ENCODE peak calls at places on chromosomes 1 and 21, in ten cellular contexts. H, S, N, L, T, I, A, D, O and U are unnamed samples.

GRCh38 chr1:169486281-169486904 is 649 bp upstream of the SLC19A2 start:
- DNase-seq in H (no peak), S (no peak), N (peak), L (no peak), T (peak), I (no peak), A (no peak), D (no peak), O (no peak), U (no peak)

GRCh38 chr1:61851849-61852692 is 109.8 kb downstream of the PATJ start:
- DNase-seq in H (peak), S (no peak), N (peak), L (peak), T (peak), I (no peak), A (peak), D (peak), O (no peak), U (peak)

GRCh38 chr21:36471254-36471723 is 8.6 kb downstream of the CLDN14 start:
- DNase-seq in H (no peak), S (no peak), N (no peak), L (no peak), T (peak), I (no peak), A (no peak), D (no peak), O (no peak), U (no peak)

GRCh38 chr1:164863056-164863455 is 304.1 kb downstream of the PBX1 start:
- DNase-seq in H (no peak), S (no peak), N (no peak), L (no peak), T (no peak), I (no peak), A (no peak), D (no peak), O (no peak), U (no peak)

GRCh38 chr1:224498574-224499170 is 64.1 kb upstream of the WDR26 start:
- DNase-seq in H (no peak), S (no peak), N (peak), L (no peak), T (peak), I (no peak), A (no peak), D (peak), O (peak), U (no peak)

GRCh38 chr1:207519505-207520399 is 23.8 kb downstream of the CR1 start:
- DNase-seq in H (no peak), S (no peak), N (no peak), L (peak), T (no peak), I (no peak), A (no peak), D (no peak), O (no peak), U (no peak)

GRCh38 chr1:41657101-41657500 is 172.6 kb upstream of the EDN2 start:
- DNase-seq in H (no peak), S (peak), N (no peak), L (no peak), T (no peak), I (peak), A (no peak), D (no peak), O (no peak), U (no peak)

GRCh38 chr1:221923921-221924598 is 182.2 kb upstream of the DUSP10 start:
- DNase-seq in H (no peak), S (no peak), N (no peak), L (no peak), T (no peak), I (no peak), A (no peak), D (no peak), O (no peak), U (no peak)

GRCh38 chr1:43435146-43436145 is 18.3 kb downstream of the HYI start:
- DNase-seq in H (no peak), S (peak), N (peak), L (no peak), T (no peak), I (peak), A (peak), D (no peak), O (no peak), U (no peak)

GRCh38 chr1:180598333-180598979 is 33.4 kb upstream of the XPR1 start:
- DNase-seq in H (no peak), S (no peak), N (no peak), L (no peak), T (peak), I (no peak), A (no peak), D (no peak), O (peak), U (peak)

GRCh38 chr1:204073837-204074273 is 940 bp downstream of the SOX13 start:
- DNase-seq in H (no peak), S (peak), N (peak), L (no peak), T (peak), I (no peak), A (no peak), D (no peak), O (no peak), U (no peak)

GRCh38 chr1:151147132-151147503 is 687 bp upstream of the SEMA6C start:
- DNase-seq in H (no peak), S (no peak), N (no peak), L (no peak), T (peak), I (no peak), A (no peak), D (no peak), O (no peak), U (no peak)

GRCh38 chr1:59697138-59697811 is 117.5 kb upstream of the HOOK1 start:
- DNase-seq in H (peak), S (no peak), N (no peak), L (no peak), T (no peak), I (no peak), A (no peak), D (no peak), O (no peak), U (no peak)

GRCh38 chr1:197464039-197464438 is 196.0 kb downstream of the CRB1 start:
- DNase-seq in H (no peak), S (no peak), N (no peak), L (peak), T (peak), I (no peak), A (no peak), D (no peak), O (peak), U (no peak)

GRCh38 chr1:154760469-154760933 is 109.6 kb downstream of the KCNN3 start:
- DNase-seq in H (peak), S (peak), N (peak), L (no peak), T (peak), I (peak), A (no peak), D (peak), O (peak), U (peak)

GRCh38 chr21:44903054-44903685 is 17.5 kb downstream of the ITGB2 start:
- DNase-seq in H (no peak), S (no peak), N (no peak), L (no peak), T (no peak), I (no peak), A (no peak), D (no peak), O (no peak), U (no peak)

GRCh38 chr1:240027059-240027462 is 64.6 kb upstream of the FMN2 start:
- DNase-seq in H (no peak), S (no peak), N (peak), L (no peak), T (peak), I (no peak), A (no peak), D (no peak), O (peak), U (peak)

GRCh38 chr1:185860876-185861275 is 126.7 kb downstream of the HMCN1 start:
- DNase-seq in H (no peak), S (no peak), N (no peak), L (no peak), T (no peak), I (no peak), A (no peak), D (no peak), O (no peak), U (no peak)

GRCh38 chr1:9267352-9267686 is 25.4 kb upstream of the SPSB1 start:
- DNase-seq in H (no peak), S (no peak), N (no peak), L (no peak), T (no peak), I (no peak), A (no peak), D (no peak), O (no peak), U (no peak)

GRCh38 chr1:112457241-112457640 is 51.5 kb upstream of the WNT2B start:
- DNase-seq in H (no peak), S (no peak), N (no peak), L (no peak), T (no peak), I (no peak), A (peak), D (no peak), O (no peak), U (no peak)

GRCh38 chr21:27572681-27573080 is 605.8 kb upstream of the ADAMTS5 start:
- DNase-seq in H (no peak), S (no peak), N (no peak), L (no peak), T (peak), I (no peak), A (peak), D (no peak), O (no peak), U (no peak)

GRCh38 chr1:37673920-37674319 is 18.4 kb upstream of the CDCA8 start:
- DNase-seq in H (peak), S (no peak), N (no peak), L (no peak), T (no peak), I (no peak), A (no peak), D (no peak), O (no peak), U (peak)

GRCh38 chr1:110786802-110787327 is 86.1 kb upstream of the CD53 start:
- DNase-seq in H (peak), S (no peak), N (no peak), L (no peak), T (no peak), I (no peak), A (no peak), D (no peak), O (no peak), U (no peak)

GRCh38 chr1:51313268-51313852 is 17.0 kb downstream of the TTC39A start:
- DNase-seq in H (no peak), S (no peak), N (peak), L (no peak), T (no peak), I (no peak), A (no peak), D (no peak), O (no peak), U (no peak)

GRCh38 chr21:33362044-33362555 is 37.3 kb downstream of the IFNAR1 start:
- DNase-seq in H (peak), S (no peak), N (peak), L (no peak), T (peak), I (no peak), A (no peak), D (peak), O (peak), U (peak)

GRCh38 chr1:64196074-64196869 is 7.2 kb upstream of the UBE2U start:
- DNase-seq in H (no peak), S (no peak), N (no peak), L (no peak), T (no peak), I (no peak), A (no peak), D (no peak), O (no peak), U (no peak)

GRCh38 chr1:224874775-224875174 is 54.7 kb upstream of the DNAH14 start:
- DNase-seq in H (no peak), S (no peak), N (no peak), L (no peak), T (no peak), I (no peak), A (no peak), D (no peak), O (no peak), U (no peak)

GRCh38 chr21:45947296-45947695 is 34.3 kb upstream of the COL6A1 start:
- DNase-seq in H (no peak), S (no peak), N (peak), L (no peak), T (no peak), I (peak), A (no peak), D (no peak), O (no peak), U (no peak)

GRCh38 chr21:33752260-33752659 is 110.0 kb downstream of the ITSN1 start:
- DNase-seq in H (no peak), S (no peak), N (no peak), L (no peak), T (no peak), I (no peak), A (no peak), D (no peak), O (no peak), U (no peak)

GRCh38 chr21:37878946-37879660 is 37.2 kb downstream of the KCNJ6 start:
- DNase-seq in H (no peak), S (no peak), N (no peak), L (no peak), T (peak), I (no peak), A (peak), D (no peak), O (no peak), U (no peak)

GRCh38 chr1:16986596-16987361 is 6.4 kb upstream of the MFAP2 start:
- DNase-seq in H (no peak), S (no peak), N (peak), L (no peak), T (no peak), I (no peak), A (no peak), D (no peak), O (no peak), U (no peak)

GRCh38 chr1:230286166-230286889 is 139.8 kb downstream of the PGBD5 start:
- DNase-seq in H (no peak), S (peak), N (peak), L (no peak), T (no peak), I (no peak), A (no peak), D (no peak), O (peak), U (no peak)

GRCh38 chr1:226166341-226166740 is 20.2 kb downstream of the ACBD3 start:
- DNase-seq in H (no peak), S (no peak), N (no peak), L (no peak), T (no peak), I (no peak), A (no peak), D (no peak), O (no peak), U (no peak)

GRCh38 chr21:37636152-37636860 is 269.7 kb downstream of the DYRK1A start:
- DNase-seq in H (no peak), S (no peak), N (no peak), L (no peak), T (peak), I (no peak), A (peak), D (no peak), O (no peak), U (no peak)

GRCh38 chr1:170085089-170085488 is 10.6 kb upstream of the KIFAP3 start:
- DNase-seq in H (no peak), S (no peak), N (no peak), L (no peak), T (peak), I (no peak), A (no peak), D (no peak), O (no peak), U (no peak)

GRCh38 chr1:227920426-227920825 is 27.3 kb downstream of the WNT9A start:
- DNase-seq in H (no peak), S (no peak), N (peak), L (no peak), T (no peak), I (no peak), A (no peak), D (no peak), O (no peak), U (no peak)

GRCh38 chr1:235199441-235199840 is 38.4 kb upstream of the RBM34 start:
- DNase-seq in H (no peak), S (no peak), N (peak), L (peak), T (peak), I (no peak), A (no peak), D (no peak), O (no peak), U (peak)

GRCh38 chr1:240000634-240001033 is 91.0 kb upstream of the FMN2 start:
- DNase-seq in H (no peak), S (no peak), N (no peak), L (no peak), T (peak), I (no peak), A (peak), D (no peak), O (no peak), U (no peak)

GRCh38 chr1:245948786-245949185 is 558.3 kb downstream of the SMYD3 start:
- DNase-seq in H (no peak), S (no peak), N (no peak), L (no peak), T (no peak), I (no peak), A (no peak), D (no peak), O (no peak), U (no peak)

DNA sequence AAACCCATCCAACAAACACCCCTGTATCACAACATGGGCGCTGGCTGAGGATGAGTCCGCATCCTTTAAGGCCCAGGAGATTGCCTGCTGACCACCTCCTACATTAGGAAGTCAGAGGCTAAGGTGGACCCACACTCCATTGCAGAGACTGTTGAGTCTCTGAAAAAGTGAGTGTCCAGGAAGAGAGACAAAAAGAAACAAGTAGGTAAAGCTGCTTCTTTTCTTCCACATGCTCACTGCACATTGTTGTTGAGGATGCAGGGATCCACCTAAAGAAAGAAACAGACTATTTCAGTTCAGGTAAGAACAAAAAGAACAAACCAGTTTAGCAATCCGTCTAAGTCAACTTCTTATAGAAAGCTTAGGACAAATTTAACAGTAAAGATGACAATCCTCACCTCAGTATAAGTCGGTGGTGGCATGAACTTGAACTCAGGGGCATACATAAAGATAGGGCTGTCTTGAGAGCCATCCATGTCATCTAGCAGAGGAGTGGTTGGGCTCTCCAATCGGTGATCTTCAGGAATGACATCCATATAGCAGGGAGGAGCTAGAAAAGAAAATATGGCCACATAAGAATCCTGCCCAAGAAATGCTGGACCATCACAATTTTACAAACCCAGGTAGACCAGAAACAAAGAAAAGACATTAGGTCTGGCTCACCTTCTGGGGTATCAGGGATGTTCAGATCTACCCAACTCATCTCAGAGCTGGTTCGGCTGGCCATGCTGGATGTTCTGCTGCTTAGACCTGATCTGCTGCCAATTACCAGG is 2.6 kb downstream of the TXNIP start:
- DNase-seq in H (no peak), S (no peak), N (no peak), L (no peak), T (no peak), I (no peak), A (no peak), D (no peak), O (no peak), U (no peak)
- H3K4me3 ChIP-seq in H (peak), S (peak), N (peak), L (peak), T (peak), I (peak), A (peak), D (peak), O (peak), U (peak)

GRCh38 chr1:6005276-6005917 is 13.2 kb upstream of the NPHP4 start:
- DNase-seq in H (no peak), S (peak), N (peak), L (no peak), T (no peak), I (peak), A (no peak), D (no peak), O (peak), U (no peak)

GRCh38 chr1:6007318-6008083 is 15.3 kb upstream of the NPHP4 start:
- DNase-seq in H (no peak), S (peak), N (peak), L (no peak), T (no peak), I (no peak), A (no peak), D (no peak), O (no peak), U (no peak)

GRCh38 chr1:6008696-6009095 is 16.5 kb upstream of the NPHP4 start:
- DNase-seq in H (no peak), S (peak), N (no peak), L (no peak), T (no peak), I (no peak), A (no peak), D (no peak), O (no peak), U (no peak)

GRCh38 chr1:6008084-6008415 is 15.8 kb upstream of the NPHP4 start:
- DNase-seq in H (no peak), S (peak), N (no peak), L (no peak), T (no peak), I (no peak), A (no peak), D (no peak), O (no peak), U (no peak)

DNA sequence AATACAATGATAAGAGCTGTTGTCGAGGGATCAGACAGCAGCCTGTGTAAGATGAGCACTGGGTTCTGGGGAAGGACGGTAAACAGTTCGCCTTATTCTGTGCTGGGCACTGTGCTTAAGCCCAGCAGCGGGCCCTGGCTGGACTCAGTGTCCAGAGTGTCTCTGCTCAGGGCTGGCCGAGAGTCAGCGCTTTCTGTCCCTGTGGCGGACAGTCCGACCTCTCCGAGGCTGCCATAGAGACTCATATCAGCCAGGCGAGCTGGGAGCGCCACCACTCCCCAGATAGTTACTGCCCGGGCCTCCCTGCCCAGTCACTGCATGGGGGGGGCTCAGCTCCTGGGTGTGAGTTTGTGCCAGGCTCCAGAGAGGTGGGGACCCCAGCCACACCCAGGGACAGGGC is 14.7 kb upstream of the NPHP4 start:
- DNase-seq in H (no peak), S (peak), N (peak), L (no peak), T (no peak), I (no peak), A (no peak), D (no peak), O (peak), U (no peak)
- H3K4me3 ChIP-seq in H (no peak), S (no peak), N (no peak), L (no peak), T (no peak), I (no peak), A (no peak), D (no peak), O (no peak), U (no peak)

GRCh38 chr1:108972941-108973340 is 9.7 kb upstream of the CLCC1 start:
- DNase-seq in H (no peak), S (no peak), N (no peak), L (no peak), T (no peak), I (no peak), A (no peak), D (no peak), O (no peak), U (no peak)

GRCh38 chr1:108976658-108977057 is 13.4 kb upstream of the CLCC1 start:
- DNase-seq in H (no peak), S (no peak), N (no peak), L (no peak), T (no peak), I (no peak), A (no peak), D (no peak), O (no peak), U (no peak)
- H3K4me3 ChIP-seq in H (no peak), S (no peak), N (no peak), L (no peak), T (no peak), I (no peak), A (no peak), D (no peak), O (no peak), U (no peak)

DNA sequence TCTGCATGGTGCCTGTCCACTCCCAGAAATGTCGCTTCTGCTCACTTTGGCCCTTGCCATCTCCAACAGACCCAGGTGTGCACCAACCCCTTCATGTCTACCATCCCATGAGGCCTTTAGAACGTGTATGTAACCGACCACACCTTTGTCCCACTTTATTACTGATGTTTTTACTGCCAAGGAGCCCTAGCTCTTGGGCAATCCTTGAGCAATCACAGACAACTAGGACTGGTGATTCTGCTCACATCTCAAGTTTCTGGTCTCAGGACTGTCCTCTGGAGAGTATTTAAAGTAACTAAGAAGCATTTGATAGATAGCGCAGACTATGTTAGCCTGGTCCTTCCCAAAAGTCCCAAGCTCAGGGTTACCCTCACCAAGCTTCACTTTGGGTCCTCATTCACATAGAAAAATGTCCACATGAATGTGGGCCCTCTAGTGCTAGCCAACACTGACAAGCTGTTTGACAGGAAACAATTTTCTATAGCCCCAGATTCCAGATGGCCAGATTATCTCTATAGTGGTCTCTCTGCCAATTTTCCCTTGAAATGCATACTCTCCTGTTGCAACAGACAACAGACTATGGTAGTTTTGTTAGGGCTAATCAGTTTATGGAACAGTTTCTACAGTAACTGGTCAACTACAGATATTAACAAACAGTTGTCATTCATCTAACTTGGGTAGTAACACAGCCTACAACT is 6.9 kb upstream of the TMEM81 start:
- DNase-seq in H (no peak), S (no peak), N (no peak), L (no peak), T (peak), I (no peak), A (no peak), D (no peak), O (no peak), U (no peak)
- H3K4me3 ChIP-seq in H (no peak), S (no peak), N (no peak), L (no peak), T (no peak), I (no peak), A (no peak), D (no peak), O (no peak), U (no peak)